ENCODE peak calls at places on chromosomes 5 and 9, in ten cellular contexts. L is brain microvascular endothelial cell, V is left lung, D is AG10803, T is fibroblast of mammary gland, R is WTC11, K is ovary, H is IMR-90, Y is astrocyte of the cerebellum, P is kidney. F is an unnamed sample.

GRCh38 chr5:169443249-169443784 is 140.3 kb upstream of the SPDL1 start:
- DNase-seq in L (no peak), V (no peak), D (peak; percentile 40), T (no peak), R (no peak), K (no peak), H (no peak), Y (no peak), P (no peak), F (no peak)

GRCh38 chr5:168529361-168530234 is 493 bp downstream of the FBLL1 start:
- DNase-seq in L (no peak), V (peak; percentile 72), D (no peak), T (no peak), R (peak; percentile 41), K (no peak), H (no peak), Y (no peak), P (no peak), F (no peak)

GRCh38 chr5:135138116-135138850 is 104.3 kb upstream of the PITX1 start:
- DNase-seq in L (no peak), V (no peak), D (no peak), T (no peak), R (no peak), K (no peak), H (peak; percentile 32), Y (no peak), P (no peak), F (no peak)

GRCh38 chr9:133397370-133397769 is 20.4 kb downstream of the REXO4 start:
- DNase-seq in L (no peak), V (no peak), D (no peak), T (no peak), R (no peak), K (no peak), H (no peak), Y (no peak), P (no peak), F (no peak)

GRCh38 chr5:133396724-133397123 is 215.6 kb downstream of the FSTL4 start:
- DNase-seq in L (no peak), V (no peak), D (no peak), T (no peak), R (no peak), K (no peak), H (no peak), Y (no peak), P (no peak), F (no peak)

GRCh38 chr9:36873247-36873875 is 160.7 kb downstream of the PAX5 start:
- DNase-seq in L (peak; percentile 29), V (peak; percentile 80), D (peak; percentile 47), T (peak; percentile 55), R (peak; percentile 83), K (peak; percentile 53), H (peak; percentile 49), Y (peak; percentile 32), P (peak; percentile 79), F (peak; percentile 41)

GRCh38 chr5:151094054-151094858 is 13.4 kb upstream of the TNIP1 start:
- DNase-seq in L (peak; percentile 55), V (peak; percentile 83), D (no peak), T (no peak), R (no peak), K (no peak), H (peak; percentile 34), Y (no peak), P (no peak), F (no peak)

GRCh38 chr9:131422241-131422792 is 28.4 kb downstream of the PRRC2B start:
- DNase-seq in L (no peak), V (no peak), D (no peak), T (no peak), R (no peak), K (no peak), H (peak; percentile 12), Y (no peak), P (no peak), F (peak; percentile 16)

GRCh38 chr9:93306081-93306480 is 122.1 kb downstream of the WNK2 start:
- DNase-seq in L (no peak), V (no peak), D (no peak), T (no peak), R (no peak), K (no peak), H (no peak), Y (no peak), P (peak; percentile 51), F (no peak)

GRCh38 chr5:126351138-126351537 is 72.1 kb upstream of the GRAMD2B start:
- DNase-seq in L (peak; percentile 51), V (no peak), D (peak; percentile 78), T (peak; percentile 85), R (no peak), K (no peak), H (peak; percentile 84), Y (no peak), P (no peak), F (peak; percentile 82)

DNA sequence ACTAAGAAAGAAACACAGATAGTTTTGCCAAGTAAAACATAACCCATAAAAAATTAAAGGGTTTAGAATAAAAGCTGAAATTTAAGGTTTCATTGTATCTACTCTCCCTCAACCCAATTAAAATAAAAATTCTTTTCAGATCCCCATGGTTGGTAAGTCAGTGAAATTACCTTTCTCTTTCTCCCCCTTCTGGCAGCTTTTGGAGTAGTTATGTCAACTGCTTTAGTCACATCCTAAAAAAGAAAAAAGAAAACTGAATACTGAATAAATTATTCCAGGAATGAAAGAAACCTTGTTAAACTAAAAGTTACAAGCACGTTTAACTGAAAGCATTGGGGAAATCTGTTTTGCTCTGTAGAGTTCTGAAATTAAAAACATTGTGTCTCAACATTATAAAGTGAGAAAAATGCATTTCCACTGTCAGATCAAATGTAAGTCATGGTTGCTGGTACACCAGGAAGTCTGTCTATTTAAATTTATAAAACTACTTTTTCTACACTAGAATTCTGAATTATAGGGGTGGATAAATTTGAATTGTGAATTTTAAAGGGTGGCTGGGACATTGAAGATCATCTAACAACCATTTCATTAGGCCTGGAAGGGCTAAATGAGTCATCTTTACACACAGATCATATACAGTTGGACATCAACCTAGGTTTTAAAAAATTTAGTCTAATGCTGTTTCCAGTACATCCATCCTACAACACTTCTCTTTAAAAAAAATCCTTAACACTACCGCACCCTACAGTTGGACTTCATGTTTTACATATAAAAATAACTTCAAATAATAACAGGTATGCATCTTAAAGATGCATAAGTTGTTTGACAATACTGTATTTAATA is 24.7 kb downstream of the PSIP1 start:
- DNase-seq in L (peak; percentile 33), V (no peak), D (peak; percentile 23), T (peak; percentile 35), R (no peak), K (no peak), H (peak; percentile 54), Y (no peak), P (no peak), F (peak; percentile 37)
- TF ChIP-seq CTCF in L (peak; percentile 51), V (no peak), D (peak; percentile 60), T (peak; percentile 55), R (no peak), K (no peak), H (peak; percentile 48), Y (peak; percentile 52), P (peak; percentile 49), F (peak; percentile 76)

GRCh38 chr5:146203872-146204192 is 427 bp downstream of the RBM27 start:
- DNase-seq in L (no peak), V (no peak), D (no peak), T (no peak), R (no peak), K (no peak), H (no peak), Y (no peak), P (no peak), F (no peak)

GRCh38 chr5:146205499-146206202 is 2.2 kb downstream of the RBM27 start:
- DNase-seq in L (no peak), V (no peak), D (no peak), T (no peak), R (no peak), K (no peak), H (no peak), Y (no peak), P (no peak), F (no peak)

GRCh38 chr5:146208916-146209522 is 5.6 kb downstream of the RBM27 start:
- DNase-seq in L (no peak), V (no peak), D (no peak), T (no peak), R (no peak), K (no peak), H (peak; percentile 6), Y (no peak), P (no peak), F (no peak)

GRCh38 chr5:146203011-146203871 is at the start of gene RBM27:
- DNase-seq in L (peak; percentile 96), V (peak; percentile 94), D (peak; percentile 99), T (peak; percentile 98), R (peak; percentile 99), K (peak; percentile 97), H (peak; percentile 99), Y (peak; percentile 96), P (peak; percentile 99), F (peak; percentile 99)

GRCh38 chr5:146206257-146206656 is 2.9 kb downstream of the RBM27 start:
- DNase-seq in L (no peak), V (no peak), D (no peak), T (no peak), R (no peak), K (no peak), H (no peak), Y (no peak), P (no peak), F (no peak)
- TF ChIP-seq CTCF in L (no peak), V (no peak), D (no peak), T (no peak), R (no peak), K (no peak), H (no peak), Y (no peak), P (no peak), F (no peak)

DNA sequence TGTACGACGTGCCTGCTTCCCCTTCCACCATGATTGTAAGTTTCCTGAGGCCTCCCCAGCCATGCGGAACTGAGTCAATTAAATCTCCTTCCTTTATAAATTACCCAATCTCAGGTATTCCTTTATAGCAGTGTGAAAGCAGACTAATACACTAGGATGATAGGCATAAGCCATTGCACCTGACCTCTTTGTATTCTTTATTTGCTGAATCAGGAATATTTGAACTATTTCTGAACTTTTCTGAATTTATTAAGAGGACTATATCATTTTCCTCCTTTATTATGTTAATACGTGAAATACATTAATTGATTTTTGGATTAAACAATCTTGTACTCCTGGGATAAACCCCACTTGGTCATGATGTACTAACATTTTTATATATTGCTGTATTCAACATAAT is 28.2 kb upstream of the NR4A3 start:
- DNase-seq in L (no peak), V (no peak), D (no peak), T (no peak), R (no peak), K (no peak), H (no peak), Y (no peak), P (no peak), F (no peak)
- TF ChIP-seq CTCF in L (no peak), V (no peak), D (no peak), T (no peak), R (no peak), K (no peak), H (no peak), Y (no peak), P (no peak), F (no peak)

GRCh38 chr9:71812385-71812784 is 44.1 kb upstream of the CEMIP2 start:
- DNase-seq in L (no peak), V (no peak), D (peak; percentile 76), T (peak; percentile 40), R (no peak), K (no peak), H (peak; percentile 12), Y (no peak), P (no peak), F (no peak)
- TF ChIP-seq CTCF in L (peak; percentile 6), V (no peak), D (peak; percentile 60), T (no peak), R (no peak), K (no peak), H (peak; percentile 2), Y (peak; percentile 21), P (no peak), F (peak; percentile 12)

GRCh38 chr5:124744170-124744911 is 2.1 kb downstream of the ZNF608 start:
- DNase-seq in L (no peak), V (peak; percentile 82), D (no peak), T (peak; percentile 31), R (no peak), K (peak; percentile 48), H (peak; percentile 27), Y (no peak), P (peak; percentile 85), F (no peak)
- TF ChIP-seq CTCF in L (peak; percentile 26), V (no peak), D (no peak), T (no peak), R (no peak), K (no peak), H (no peak), Y (peak; percentile 11), P (no peak), F (no peak)